ENCODE peak calls at places on chromosomes 2 and 18, in eight cellular contexts. I is suprapubic skin, K is stomach, T is GM12891, A is K562, S is HL-60, M is prostate gland, V is GM12892. Y is an unnamed sample.

GRCh38 chr2:29115797-29116781 is 874 bp downstream of the CLIP4 start:
- DNase-seq in I (peak), K (peak), T (no peak), A (no peak), S (peak), M (peak), V (no peak), Y (peak)

GRCh38 chr2:86704482-86704971 is 15.6 kb upstream of the RMND5A start:
- DNase-seq in I (no peak), K (peak), T (no peak), A (no peak), S (no peak), M (peak), V (no peak), Y (no peak)

GRCh38 chr2:127740665-127741287 is 39.5 kb downstream of the SFT2D3 start:
- DNase-seq in I (no peak), K (no peak), T (no peak), A (no peak), S (peak), M (no peak), V (no peak), Y (no peak)

GRCh38 chr2:66428986-66429612 is 5.8 kb upstream of the MEIS1 start:
- DNase-seq in I (no peak), K (no peak), T (no peak), A (peak), S (no peak), M (peak), V (no peak), Y (peak)

GRCh38 chr2:234415706-234416105 is 81.2 kb downstream of the ARL4C start:
- DNase-seq in I (no peak), K (no peak), T (no peak), A (no peak), S (no peak), M (no peak), V (no peak), Y (no peak)

GRCh38 chr2:30239308-30240161 is 8.2 kb downstream of the LBH start:
- DNase-seq in I (peak), K (peak), T (no peak), A (peak), S (peak), M (peak), V (no peak), Y (peak)

GRCh38 chr2:134764164-134764563 is 45.4 kb upstream of the TMEM163 start:
- DNase-seq in I (no peak), K (no peak), T (no peak), A (no peak), S (no peak), M (no peak), V (no peak), Y (no peak)

GRCh38 chr2:8732601-8733000 is 50.7 kb downstream of the ID2 start:
- DNase-seq in I (no peak), K (no peak), T (no peak), A (no peak), S (no peak), M (no peak), V (no peak), Y (no peak)

GRCh38 chr18:2644535-2644934 is 11.0 kb upstream of the SMCHD1 start:
- DNase-seq in I (no peak), K (no peak), T (no peak), A (no peak), S (no peak), M (no peak), V (no peak), Y (no peak)

GRCh38 chr2:119230630-119231185 is 7.1 kb downstream of the STEAP3 start:
- DNase-seq in I (no peak), K (no peak), T (no peak), A (no peak), S (no peak), M (no peak), V (no peak), Y (peak)

GRCh38 chr2:70685771-70686171 is 82.2 kb downstream of the ADD2 start:
- DNase-seq in I (peak), K (peak), T (no peak), A (peak), S (peak), M (no peak), V (no peak), Y (no peak)

GRCh38 chr2:43576983-43577892 is 18.6 kb downstream of the THADA start:
- DNase-seq in I (no peak), K (no peak), T (no peak), A (peak), S (no peak), M (peak), V (no peak), Y (peak)

GRCh38 chr18:46343940-46344372 is 239.8 kb downstream of the HAUS1 start:
- DNase-seq in I (no peak), K (no peak), T (peak), A (peak), S (peak), M (peak), V (peak), Y (peak)

GRCh38 chr2:98483257-98483861 is 38.7 kb downstream of the INPP4A start:
- DNase-seq in I (no peak), K (no peak), T (no peak), A (no peak), S (no peak), M (no peak), V (no peak), Y (no peak)

GRCh38 chr2:44937688-44938240 is 3.7 kb upstream of the SIX3 start:
- DNase-seq in I (no peak), K (no peak), T (no peak), A (no peak), S (no peak), M (no peak), V (no peak), Y (peak)

GRCh38 chr18:59605633-59606192 is 91.5 kb downstream of the CCBE1 start:
- DNase-seq in I (no peak), K (no peak), T (no peak), A (no peak), S (no peak), M (no peak), V (no peak), Y (no peak)

GRCh38 chr2:64260817-64261216 is 116.6 kb upstream of the PELI1 start:
- DNase-seq in I (no peak), K (peak), T (no peak), A (peak), S (peak), M (peak), V (peak), Y (no peak)

GRCh38 chr2:237236188-237236587 is 150.5 kb downstream of the COPS8 start:
- DNase-seq in I (no peak), K (no peak), T (no peak), A (no peak), S (no peak), M (no peak), V (no peak), Y (no peak)

GRCh38 chr2:178833382-178833781 is 26.2 kb upstream of the TTN start:
- DNase-seq in I (no peak), K (no peak), T (no peak), A (no peak), S (no peak), M (no peak), V (no peak), Y (no peak)

GRCh38 chr2:3287896-3288295 is 89.7 kb downstream of the EIPR1 start:
- DNase-seq in I (peak), K (peak), T (no peak), A (no peak), S (no peak), M (no peak), V (no peak), Y (no peak)

GRCh38 chr18:59724116-59724515 is 26.9 kb upstream of the CCBE1 start:
- DNase-seq in I (no peak), K (no peak), T (no peak), A (no peak), S (no peak), M (no peak), V (no peak), Y (no peak)

GRCh38 chr2:67898605-67899004 is 164.2 kb downstream of the C1D start:
- DNase-seq in I (no peak), K (no peak), T (no peak), A (no peak), S (no peak), M (no peak), V (no peak), Y (no peak)

GRCh38 chr2:190655570-190655969 is 6.7 kb downstream of the NAB1 start:
- DNase-seq in I (no peak), K (no peak), T (no peak), A (no peak), S (no peak), M (no peak), V (no peak), Y (no peak)

GRCh38 chr2:233121856-233122255 is 61.7 kb downstream of the INPP5D start:
- DNase-seq in I (no peak), K (no peak), T (no peak), A (no peak), S (no peak), M (no peak), V (no peak), Y (no peak)

GRCh38 chr2:121790276-121790956 is 35.0 kb downstream of the TSN start:
- DNase-seq in I (no peak), K (no peak), T (no peak), A (no peak), S (no peak), M (no peak), V (no peak), Y (peak)

GRCh38 chr2:19835818-19836281 is 65.9 kb downstream of the TTC32 start:
- DNase-seq in I (no peak), K (no peak), T (no peak), A (no peak), S (no peak), M (no peak), V (no peak), Y (no peak)

GRCh38 chr2:240688563-240688919 is 3.1 kb upstream of the AQP12A start:
- DNase-seq in I (no peak), K (no peak), T (no peak), A (no peak), S (no peak), M (no peak), V (no peak), Y (no peak)

GRCh38 chr18:32318581-32318980 is 128.7 kb downstream of the MEP1B start:
- DNase-seq in I (no peak), K (no peak), T (no peak), A (no peak), S (no peak), M (no peak), V (no peak), Y (no peak)

GRCh38 chr2:144268036-144268678 is 251.8 kb downstream of the ZEB2 start:
- DNase-seq in I (no peak), K (no peak), T (no peak), A (no peak), S (peak), M (no peak), V (no peak), Y (peak)

GRCh38 chr2:63786506-63786905 is 55.2 kb upstream of the UGP2 start:
- DNase-seq in I (no peak), K (no peak), T (no peak), A (no peak), S (no peak), M (no peak), V (no peak), Y (no peak)

GRCh38 chr2:73063909-73064875 is 7.3 kb downstream of the SFXN5 start:
- DNase-seq in I (no peak), K (no peak), T (no peak), A (peak), S (no peak), M (no peak), V (no peak), Y (peak)

GRCh38 chr2:159119652-159120257 is 151.3 kb downstream of the TANC1 start:
- DNase-seq in I (no peak), K (no peak), T (no peak), A (no peak), S (no peak), M (no peak), V (no peak), Y (no peak)

GRCh38 chr2:159118859-159119510 is 150.5 kb downstream of the TANC1 start:
- DNase-seq in I (no peak), K (no peak), T (no peak), A (no peak), S (no peak), M (no peak), V (no peak), Y (no peak)

GRCh38 chr2:159116922-159117321 is 148.5 kb downstream of the TANC1 start:
- DNase-seq in I (no peak), K (no peak), T (no peak), A (no peak), S (no peak), M (no peak), V (no peak), Y (no peak)

GRCh38 chr2:159117658-159118057 is 149.2 kb downstream of the TANC1 start:
- DNase-seq in I (no peak), K (no peak), T (no peak), A (no peak), S (no peak), M (no peak), V (no peak), Y (no peak)

DNA sequence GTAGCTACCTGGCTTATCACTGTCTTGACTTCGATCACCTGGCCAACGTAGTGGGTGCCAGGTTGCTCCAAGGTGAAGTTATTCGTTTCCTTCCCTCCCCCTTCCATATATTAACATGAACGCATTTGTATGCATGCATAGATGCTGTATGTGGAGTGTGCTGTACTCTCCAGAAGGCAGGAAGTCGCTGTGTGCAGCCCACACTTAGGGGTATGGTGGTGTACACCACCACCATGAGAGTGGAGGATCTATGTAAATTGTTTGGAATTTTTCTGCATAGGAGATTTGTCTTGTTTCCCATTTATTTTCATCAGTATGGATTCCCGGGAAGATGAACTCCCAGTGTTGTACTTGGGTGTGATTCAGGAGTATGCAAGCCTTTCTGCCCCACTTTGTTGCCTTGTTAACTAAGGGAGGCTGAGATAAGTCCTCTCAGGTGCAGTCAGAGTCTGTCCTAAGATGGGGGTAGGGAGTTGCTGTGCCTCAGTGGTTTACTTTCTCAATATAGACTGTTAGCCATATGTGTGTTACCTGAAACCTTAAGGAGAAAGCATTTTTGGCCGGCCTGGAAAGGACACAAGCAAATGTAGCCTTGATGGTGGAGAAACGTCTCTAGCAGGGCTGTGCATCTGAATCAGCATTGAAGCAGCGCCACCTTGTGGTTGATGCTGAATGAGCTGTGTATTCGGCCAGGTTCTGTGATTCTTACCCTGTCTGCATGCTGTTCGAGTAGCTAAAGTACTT is 149.8 kb downstream of the TANC1 start:
- DNase-seq in I (peak), K (peak), T (peak), A (peak), S (peak), M (peak), V (peak), Y (peak)
- TF ChIP-seq POLR2AphosphoS5 in I (no peak), K (peak), T (no peak), A (no peak), S (no peak), M (peak), V (no peak), Y (no peak)

GRCh38 chr2:217918220-217919024 is 84.4 kb downstream of the TNS1 start:
- DNase-seq in I (no peak), K (no peak), T (no peak), A (peak), S (no peak), M (no peak), V (no peak), Y (peak)
- TF ChIP-seq POLR2AphosphoS5 in I (no peak), K (no peak), T (no peak), A (no peak), S (no peak), M (no peak), V (no peak), Y (no peak)

GRCh38 chr2:173550143-173550542 is 195.5 kb downstream of the CDCA7 start:
- DNase-seq in I (no peak), K (no peak), T (no peak), A (no peak), S (no peak), M (no peak), V (no peak), Y (no peak)
- TF ChIP-seq POLR2AphosphoS5 in I (no peak), K (no peak), T (no peak), A (no peak), S (no peak), M (no peak), V (no peak), Y (no peak)

GRCh38 chr2:39920318-39920775 is 141.3 kb upstream of the THUMPD2 start:
- DNase-seq in I (no peak), K (no peak), T (no peak), A (no peak), S (no peak), M (no peak), V (no peak), Y (peak)
- TF ChIP-seq POLR2AphosphoS5 in I (no peak), K (no peak), T (no peak), A (no peak), S (no peak), M (no peak), V (no peak), Y (no peak)

GRCh38 chr2:25341753-25342371 is at the start of gene DNMT3A:
- DNase-seq in I (no peak), K (peak), T (peak), A (peak), S (peak), M (peak), V (peak), Y (peak)
- TF ChIP-seq POLR2AphosphoS5 in I (no peak), K (no peak), T (no peak), A (no peak), S (no peak), M (no peak), V (no peak), Y (no peak)

DNA sequence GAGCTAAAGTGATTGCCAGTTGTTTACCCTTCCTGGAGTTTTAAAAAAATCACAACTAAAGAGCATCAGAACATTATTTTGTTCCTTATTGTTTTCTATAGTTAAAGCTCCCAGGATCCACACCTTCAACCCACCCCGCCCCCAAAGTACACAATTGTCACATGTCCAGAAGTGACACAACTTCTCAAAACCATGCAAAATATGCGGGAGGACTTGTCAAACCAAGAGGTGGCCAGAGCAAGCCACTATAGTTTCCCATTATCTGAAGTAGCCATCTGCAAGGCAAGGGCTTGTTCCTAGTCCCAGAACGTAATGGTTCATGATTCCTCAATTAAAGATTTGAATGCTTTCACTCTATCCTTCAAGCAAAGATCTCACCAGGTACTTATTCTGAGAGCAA is 9.9 kb upstream of the INO80C start:
- DNase-seq in I (no peak), K (no peak), T (no peak), A (no peak), S (no peak), M (no peak), V (no peak), Y (no peak)
- TF ChIP-seq POLR2AphosphoS5 in I (no peak), K (no peak), T (no peak), A (no peak), S (no peak), M (no peak), V (no peak), Y (no peak)

Y was measured in GM23338.